ENCODE peak calls at places on chromosome 17, in four cellular contexts. Y is GDM1, O is NCI-H2081, Z is islet precursor cell. A is an unnamed sample.
A peak's percentile ranks its signal among the peaks of the same experiment; 100 is the strongest.

GRCh38 chr17:11853321-11854151 is 143.7 kb downstream of the ZNF18 start:
- DNase-seq in Y (no peak), O (no peak), Z (peak; percentile 88), A (no peak)

GRCh38 chr17:50141750-50142119 is 8.7 kb downstream of the PPP1R9B start:
- DNase-seq in Y (no peak), O (no peak), Z (no peak), A (no peak)

GRCh38 chr17:7466644-7467341 is 12.6 kb downstream of the ZBTB4 start:
- DNase-seq in Y (no peak), O (no peak), Z (no peak), A (no peak)

GRCh38 chr17:80931421-80932265 is 60.0 kb upstream of the CHMP6 start:
- DNase-seq in Y (no peak), O (no peak), Z (peak; percentile 84), A (no peak)

GRCh38 chr17:76700627-76701470 is 9.9 kb downstream of the MXRA7 start:
- DNase-seq in Y (no peak), O (no peak), Z (peak; percentile 94), A (no peak)

GRCh38 chr17:71828182-71828596 is 292.6 kb upstream of the SOX9 start:
- DNase-seq in Y (no peak), O (peak; percentile 98), Z (peak; percentile 99), A (no peak)

GRCh38 chr17:40025559-40025958 is 10.3 kb downstream of the CSF3 start:
- DNase-seq in Y (no peak), O (no peak), Z (no peak), A (no peak)

GRCh38 chr17:35082073-35082657 is 18.7 kb upstream of the RFFL start:
- DNase-seq in Y (no peak), O (peak; percentile 82), Z (no peak), A (no peak)

GRCh38 chr17:71666047-71666446 is 454.8 kb upstream of the SOX9 start:
- DNase-seq in Y (no peak), O (no peak), Z (no peak), A (no peak)